ENCODE peak calls at places on chromosomes 12 and 14, in eight cellular contexts. M, G, U, P, X, T, B and D are unnamed samples. For H3K4me1, the result is how much of the 10 kb centered on the place peaks cover.

GRCh38 chr12:129083121-129083520 is 229.8 kb downstream of the GLT1D1 start:
- DNase-seq in T (no peak), U (no peak), P (no peak), M (no peak), B (no peak), G (no peak), X (no peak), D (no peak)

GRCh38 chr12:78290606-78291345 is 460.1 kb downstream of the NAV3 start:
- DNase-seq in B (no peak), X (no peak), G (no peak), T (no peak), P (no peak), M (peak), U (no peak), D (no peak)

GRCh38 chr14:92651106-92651792 is 97.2 kb downstream of the LGMN start:
- DNase-seq in T (no peak), B (peak), P (peak), M (no peak), U (peak), X (peak), G (no peak), D (peak)

GRCh38 chr14:95332641-95333040 is 12.9 kb upstream of the CLMN start:
- DNase-seq in U (no peak), T (no peak), M (no peak), P (no peak), X (peak), B (no peak), G (no peak), D (no peak)

GRCh38 chr14:35261774-35262173 is 30.4 kb upstream of the PSMA6 start:
- DNase-seq in B (no peak), X (no peak), U (no peak), M (no peak), P (no peak), G (peak), T (peak), D (no peak)

GRCh38 chr12:87127272-87127671 is 871.1 kb upstream of the MGAT4C start:
- DNase-seq in P (no peak), M (peak), G (no peak), U (no peak), X (no peak), B (no peak), T (no peak), D (no peak)

GRCh38 chr12:122884091-122884826 is 11.7 kb downstream of the VPS37B start:
- DNase-seq in M (no peak), X (no peak), T (no peak), B (no peak), G (no peak), P (no peak), U (no peak), D (no peak)

GRCh38 chr12:38153737-38154061 is 162.9 kb upstream of the ALG10B start:
- DNase-seq in G (no peak), T (no peak), P (no peak), B (no peak), U (no peak), X (no peak), M (no peak), D (no peak)

GRCh38 chr12:53696285-53696654 is 20.4 kb upstream of the ATP5MC2 start:
- DNase-seq in G (peak), U (peak), X (peak), P (peak), M (peak), T (peak), B (no peak), D (peak)

GRCh38 chr14:101882141-101882935 is 82.0 kb upstream of the DYNC1H1 start:
- DNase-seq in P (no peak), M (no peak), X (no peak), G (no peak), B (no peak), U (no peak), T (no peak), D (no peak)

GRCh38 chr12:12819752-12820311 is 6.7 kb downstream of the DDX47 start:
- DNase-seq in T (peak), X (no peak), B (no peak), P (no peak), M (peak), G (peak), U (no peak), D (no peak)

GRCh38 chr12:113478351-113479011 is 6.8 kb upstream of the LHX5 start:
- DNase-seq in P (no peak), B (no peak), X (no peak), M (no peak), U (no peak), T (no peak), G (no peak), D (no peak)

GRCh38 chr14:37420622-37421021 is 174.4 kb downstream of the FOXA1 start:
- DNase-seq in X (no peak), G (no peak), T (no peak), U (no peak), P (no peak), M (no peak), B (no peak), D (no peak)

GRCh38 chr12:103715494-103715893 is 125.5 kb downstream of the NT5DC3 start:
- DNase-seq in X (no peak), B (no peak), M (no peak), P (no peak), T (no peak), U (no peak), G (no peak), D (no peak)

GRCh38 chr12:105409881-105410471 is 79.5 kb downstream of the C12orf75 start:
- DNase-seq in T (no peak), G (no peak), U (no peak), M (peak), B (peak), X (peak), P (peak), D (no peak)

GRCh38 chr14:73260574-73260973 is 23.3 kb downstream of the PAPLN start:
- DNase-seq in X (no peak), M (no peak), U (no peak), P (no peak), G (no peak), T (no peak), B (no peak), D (no peak)

GRCh38 chr12:15268927-15269552 is 47.8 kb upstream of the RERG start:
- DNase-seq in M (peak), U (no peak), G (peak), X (peak), T (peak), P (peak), B (no peak), D (peak)

GRCh38 chr12:9699898-9700605 is 30.5 kb downstream of the CLEC2D start:
- DNase-seq in P (no peak), G (no peak), U (no peak), M (peak), B (no peak), X (no peak), T (no peak), D (no peak)

GRCh38 chr12:3261782-3262359 is 184.7 kb downstream of the TSPAN9 start:
- DNase-seq in P (no peak), X (no peak), G (no peak), T (no peak), M (no peak), U (no peak), B (no peak), D (no peak)

GRCh38 chr12:6952860-6953416 is 1.8 kb downstream of the PTPN6 start:
- DNase-seq in T (no peak), P (no peak), U (no peak), M (no peak), B (peak), G (no peak), X (no peak), D (no peak)

GRCh38 chr14:77319416-77319815 is 1.3 kb downstream of the POMT2 start:
- DNase-seq in U (no peak), X (no peak), T (no peak), G (no peak), P (no peak), B (no peak), M (no peak), D (no peak)

GRCh38 chr12:92784356-92784755 is 81.6 kb downstream of the PLEKHG7 start:
- DNase-seq in U (no peak), X (no peak), G (no peak), T (no peak), M (peak), P (no peak), B (no peak), D (no peak)

GRCh38 chr14:36952702-36953101 is 219.7 kb downstream of the SLC25A21 start:
- DNase-seq in M (peak), U (no peak), X (no peak), B (no peak), T (peak), P (no peak), G (peak), D (no peak)

GRCh38 chr14:61640834-61641170 is 54.5 kb upstream of the HIF1A start:
- DNase-seq in P (no peak), X (no peak), B (no peak), T (no peak), M (no peak), G (no peak), U (no peak), D (no peak)
- H3K4me1 ChIP-seq in P (under half), X (under half), B (under half), T (under half), M (under half), G (under half), U (under half), D (under half)

DNA sequence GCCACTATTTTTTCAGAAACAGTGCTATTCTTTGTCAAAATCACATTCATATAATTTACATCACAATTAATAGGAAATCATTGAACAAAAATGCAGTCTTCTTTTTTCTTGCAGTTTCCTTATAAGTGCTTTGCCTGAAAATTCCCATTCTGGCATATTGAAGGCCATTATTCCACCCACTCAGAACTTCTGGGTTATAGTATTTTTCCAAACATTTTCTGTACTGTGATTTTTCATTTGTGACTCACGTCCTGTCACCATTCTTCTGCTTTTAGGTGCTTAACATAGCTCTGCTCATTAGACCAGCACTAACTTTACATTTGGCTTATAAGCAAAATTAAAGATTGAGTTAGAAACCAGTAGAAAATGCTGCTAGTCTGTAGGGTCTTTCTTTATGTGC is 241.0 kb upstream of the NPAS3 start:
- DNase-seq in G (no peak), M (peak), P (no peak), B (no peak), T (no peak), U (no peak), X (no peak), D (no peak)
- H3K4me3 ChIP-seq in G (no peak), M (no peak), P (no peak), B (no peak), T (no peak), U (no peak), X (no peak), D (no peak)

GRCh38 chr14:69648480-69649414 is 37.4 kb downstream of the SUSD6 start:
- DNase-seq in T (no peak), G (peak), P (no peak), U (no peak), B (no peak), X (no peak), M (no peak), D (no peak)
- H3K4me1 ChIP-seq in T (under half), G (half or more), P (half or more), U (half or more), B (under half), X (half or more), M (half or more), D (half or more)

GRCh38 chr12:26830783-26831601 is 2.0 kb downstream of the ITPR2 start:
- DNase-seq in U (no peak), B (no peak), X (no peak), T (peak), G (peak), M (no peak), P (no peak), D (peak)
- H3K4me3 ChIP-seq in U (peak), B (no peak), X (peak), T (no peak), G (peak), M (peak), P (no peak), D (no peak)

GRCh38 chr14:68291820-68292219 is 472.2 kb downstream of the RAD51B start:
- DNase-seq in B (no peak), P (no peak), G (no peak), T (peak), M (no peak), U (no peak), X (no peak), D (no peak)
- H3K4me1 ChIP-seq in B (under half), P (under half), G (under half), T (under half), M (under half), U (under half), X (under half), D (under half)

DNA sequence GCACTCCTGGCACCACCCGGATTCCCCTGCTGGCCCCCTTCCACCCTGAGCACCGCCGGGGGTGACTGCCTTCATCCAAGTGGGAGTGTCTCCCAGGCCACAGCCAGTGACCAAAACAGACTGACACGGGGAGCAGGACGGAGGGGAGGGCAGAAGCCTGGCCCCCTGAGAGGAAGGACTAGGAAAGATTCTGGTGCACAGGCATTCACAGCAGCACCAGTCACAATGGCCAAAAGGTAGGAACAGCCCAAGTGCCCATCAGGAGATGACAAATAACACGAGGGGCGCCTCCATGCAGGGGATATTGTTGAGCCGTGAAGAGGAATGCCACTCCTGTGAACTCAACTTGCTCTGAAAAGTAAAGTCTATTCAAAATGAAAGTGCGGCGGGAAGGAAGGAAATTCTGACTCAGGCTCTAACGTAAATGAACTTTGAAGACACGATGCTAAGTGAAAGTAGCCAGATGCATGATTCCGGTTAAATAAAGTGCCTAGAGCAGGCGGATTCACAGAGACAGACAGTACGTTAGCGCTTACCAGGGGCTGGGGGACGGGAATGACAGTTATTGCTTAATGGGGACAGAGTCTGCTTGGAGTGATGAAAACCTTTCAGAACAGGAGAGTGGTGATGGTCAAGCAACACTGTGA is 146.1 kb upstream of the NCOR2 start:
- DNase-seq in T (no peak), B (no peak), G (no peak), U (no peak), M (no peak), P (peak), X (peak), D (no peak)
- H3K4me3 ChIP-seq in T (no peak), B (no peak), G (no peak), U (no peak), M (no peak), P (no peak), X (no peak), D (no peak)